ENCODE peak calls at places on chromosomes 3 and 15, in six cellular contexts. E, M, V, B, W and J are unnamed samples.

GRCh38 chr3:189629803-189630455 is 1.3 kb upstream of the TP63 start:
- DNase-seq in W (no peak), V (no peak), E (no peak), B (no peak), M (peak), J (peak)

GRCh38 chr3:142648950-142649349 is 52.8 kb downstream of the PLS1 start:
- DNase-seq in M (no peak), V (no peak), W (no peak), E (no peak), B (no peak), J (no peak)

GRCh38 chr15:39188314-39188713 is 392.6 kb upstream of the THBS1 start:
- DNase-seq in B (no peak), W (no peak), M (no peak), E (no peak), V (no peak), J (no peak)

GRCh38 chr3:48142316-48142870 is 45.8 kb downstream of the CDC25A start:
- DNase-seq in B (no peak), W (no peak), V (no peak), E (no peak), M (no peak), J (no peak)

GRCh38 chr3:167978071-167978470 is 117.7 kb downstream of the GOLIM4 start:
- DNase-seq in W (no peak), V (no peak), B (no peak), E (peak), M (no peak), J (no peak)

GRCh38 chr15:84112025-84112424 is 123.5 kb upstream of the GOLGA6L4 start:
- DNase-seq in B (no peak), W (no peak), V (peak), M (no peak), E (no peak), J (peak)

GRCh38 chr15:85905626-85906025 is 110.9 kb upstream of the KLHL25 start:
- DNase-seq in W (no peak), V (no peak), M (no peak), B (no peak), E (no peak), J (peak)

GRCh38 chr3:178966299-178967183 is 105.1 kb downstream of the ZMAT3 start:
- DNase-seq in M (peak), B (no peak), W (peak), V (peak), E (peak), J (peak)

GRCh38 chr15:65244638-65245037 is 33.4 kb upstream of the CILP start:
- DNase-seq in M (no peak), E (no peak), V (no peak), W (no peak), B (no peak), J (no peak)

GRCh38 chr15:51263726-51264125 is 74.7 kb downstream of the CYP19A1 start:
- DNase-seq in M (peak), W (no peak), E (no peak), V (no peak), B (no peak), J (no peak)

GRCh38 chr15:39453500-39454073 is 127.3 kb upstream of the THBS1 start:
- DNase-seq in E (no peak), V (peak), B (no peak), M (no peak), W (no peak), J (no peak)

GRCh38 chr3:151357461-151357850 is 27.1 kb downstream of the P2RY12 start:
- DNase-seq in V (no peak), B (no peak), E (no peak), M (no peak), W (no peak), J (no peak)

GRCh38 chr3:156005698-156006097 is 114.7 kb upstream of the KCNAB1 start:
- DNase-seq in E (no peak), M (no peak), B (no peak), W (no peak), V (no peak), J (no peak)

GRCh38 chr15:71572452-71573053 is 237.8 kb upstream of the NR2E3 start:
- DNase-seq in M (peak), B (no peak), E (peak), W (no peak), V (no peak), J (peak)

GRCh38 chr3:59451041-59451763 is 401.4 kb upstream of the CFAP20DC start:
- DNase-seq in E (peak), W (no peak), B (no peak), M (no peak), V (peak), J (no peak)

GRCh38 chr15:84992157-84992940 is 10.7 kb downstream of the PDE8A start:
- DNase-seq in B (no peak), W (no peak), E (no peak), M (peak), V (peak), J (peak)

GRCh38 chr3:148513066-148513671 is 184.5 kb upstream of the AGTR1 start:
- DNase-seq in E (no peak), V (peak), W (no peak), M (peak), B (no peak), J (peak)

GRCh38 chr15:60235951-60236710 is 161.7 kb downstream of the ANXA2 start:
- DNase-seq in V (no peak), M (no peak), E (peak), B (no peak), W (no peak), J (no peak)

GRCh38 chr3:160140756-160141155 is 84.5 kb upstream of the C3orf80 start:
- DNase-seq in B (no peak), E (no peak), M (no peak), V (no peak), W (no peak), J (no peak)

GRCh38 chr3:72274511-72275295 is 489.8 kb upstream of the PROK2 start:
- DNase-seq in W (no peak), E (peak), M (peak), V (peak), B (no peak), J (peak)

GRCh38 chr15:66763186-66764066 is 61.4 kb downstream of the SMAD6 start:
- DNase-seq in V (no peak), E (no peak), W (peak), B (no peak), M (peak), J (peak)

GRCh38 chr3:88467191-88467590 is 317.4 kb downstream of the C3orf38 start:
- DNase-seq in M (no peak), W (no peak), B (no peak), E (peak), V (no peak), J (no peak)

GRCh38 chr3:159273608-159274007 is 471.8 kb downstream of the MFSD1 start:
- DNase-seq in E (peak), B (peak), M (peak), W (no peak), V (peak), J (peak)

GRCh38 chr15:41262571-41262970 is 31.5 kb downstream of the CHP1 start:
- DNase-seq in M (no peak), B (no peak), W (no peak), V (no peak), E (no peak), J (no peak)

GRCh38 chr15:41269887-41270286 is 38.8 kb downstream of the CHP1 start:
- DNase-seq in V (no peak), W (no peak), M (no peak), B (no peak), E (no peak), J (no peak)

GRCh38 chr15:41258706-41259471 is 27.8 kb downstream of the CHP1 start:
- DNase-seq in M (peak), E (no peak), B (no peak), V (peak), W (no peak), J (peak)

GRCh38 chr15:41259546-41260189 is 28.6 kb downstream of the CHP1 start:
- DNase-seq in M (no peak), W (no peak), V (no peak), E (no peak), B (no peak), J (no peak)

GRCh38 chr15:41263891-41264351 is 32.9 kb downstream of the CHP1 start:
- DNase-seq in E (peak), V (no peak), W (no peak), B (peak), M (peak), J (peak)
- H3K4me2 ChIP-seq in E (no peak), V (no peak), W (no peak), B (no peak), M (no peak), J (no peak)

GRCh38 chr3:195762611-195763247 is 42.0 kb downstream of the MUC20 start:
- DNase-seq in E (no peak), V (no peak), B (no peak), M (no peak), W (peak), J (no peak)
- H3K4me2 ChIP-seq in E (no peak), V (no peak), B (no peak), M (no peak), W (no peak), J (no peak)

GRCh38 chr3:65831733-65832425 is 206.8 kb downstream of the MAGI1 start:
- DNase-seq in W (peak), E (no peak), M (peak), V (no peak), B (no peak), J (peak)
- H3K4me2 ChIP-seq in W (peak), E (no peak), M (peak), V (no peak), B (no peak), J (peak)

GRCh38 chr3:119538772-119539171 is 20.6 kb downstream of the CD80 start:
- DNase-seq in M (no peak), E (no peak), V (no peak), W (no peak), B (no peak), J (no peak)
- H3K4me2 ChIP-seq in M (no peak), E (no peak), V (no peak), W (no peak), B (no peak), J (no peak)

GRCh38 chr3:29609007-29609805 is 328.3 kb downstream of the RBMS3 start:
- DNase-seq in V (no peak), M (no peak), B (no peak), W (no peak), E (no peak), J (no peak)
- H3K4me2 ChIP-seq in V (no peak), M (no peak), B (no peak), W (no peak), E (no peak), J (no peak)

DNA sequence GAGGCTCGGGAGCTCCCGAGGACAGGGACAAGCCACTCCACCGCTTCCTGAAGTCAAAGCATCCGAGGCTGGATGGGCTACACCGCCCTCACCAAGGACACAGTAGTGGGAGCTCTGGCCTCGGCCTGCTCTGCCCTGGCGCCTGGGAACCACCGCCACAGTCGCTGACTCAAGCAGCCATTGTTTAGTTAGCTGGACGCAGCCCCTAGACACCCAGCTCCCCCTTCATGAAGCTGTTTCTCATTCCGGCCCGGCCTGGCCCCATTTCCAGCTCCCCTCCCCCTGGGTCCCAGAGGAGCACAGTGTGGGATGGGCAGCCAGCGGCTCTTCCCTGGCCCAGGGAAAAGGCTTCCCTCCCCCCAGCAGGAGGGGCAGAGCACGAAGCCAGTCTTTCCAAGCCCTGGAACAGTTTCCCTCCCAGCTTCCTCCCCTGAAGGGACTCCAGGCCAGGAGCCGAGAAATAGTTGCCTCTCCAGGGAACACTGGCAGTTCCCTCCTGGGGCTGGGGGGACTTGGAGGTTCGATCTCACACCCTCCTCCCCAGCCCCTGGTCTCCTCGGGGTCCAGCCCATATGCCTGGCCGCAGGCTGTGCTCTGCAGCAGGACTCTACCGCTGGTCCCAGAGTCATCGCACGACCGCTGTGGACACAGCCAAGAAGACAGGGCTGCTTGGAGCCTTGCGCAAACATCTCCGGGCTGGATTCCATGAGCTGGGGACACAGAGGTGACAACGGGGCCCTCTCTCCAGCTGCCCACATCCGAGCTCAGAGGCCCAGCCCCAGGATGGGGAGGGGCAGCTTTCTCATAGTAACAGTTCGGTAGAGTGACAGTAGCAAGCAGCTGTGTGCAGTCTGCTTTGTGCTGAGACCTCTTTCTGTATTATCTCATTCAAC is 10.0 kb downstream of the PLXND1 start:
- DNase-seq in M (peak), V (peak), W (peak), E (peak), B (no peak), J (peak)
- H3K4me2 ChIP-seq in M (peak), V (peak), W (peak), E (no peak), B (no peak), J (peak)

GRCh38 chr3:171459942-171460225 is 321 bp downstream of the TNIK start:
- DNase-seq in M (no peak), V (no peak), W (no peak), B (peak), E (no peak), J (no peak)
- H3K4me2 ChIP-seq in M (peak), V (peak), W (peak), B (peak), E (peak), J (no peak)

GRCh38 chr3:129415830-129416229 is 12.6 kb downstream of the EFCAB12 start:
- DNase-seq in W (no peak), B (no peak), M (no peak), V (no peak), E (no peak), J (no peak)
- H3K4me2 ChIP-seq in W (no peak), B (no peak), M (no peak), V (no peak), E (no peak), J (no peak)

DNA sequence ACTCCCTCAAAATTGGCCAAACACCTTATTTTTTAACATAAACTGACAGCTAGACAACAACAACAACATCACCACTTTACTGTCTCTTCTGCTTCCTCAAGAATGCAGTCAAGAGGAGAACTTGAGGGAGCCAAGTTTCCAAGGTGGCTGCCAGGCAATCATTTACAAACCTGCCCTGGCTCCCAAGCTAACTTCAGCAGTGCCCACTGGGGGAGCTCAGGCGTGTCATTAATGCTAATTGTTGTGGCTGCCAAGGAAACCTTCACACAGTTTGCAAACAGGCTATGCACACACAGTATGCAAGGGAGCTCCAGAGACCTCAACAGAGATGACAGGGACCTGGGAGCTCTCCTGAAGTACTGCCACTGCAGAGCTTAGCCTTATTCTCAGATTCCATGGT is 2.1 kb downstream of the DZIP1L start:
- DNase-seq in E (peak), W (no peak), M (peak), B (no peak), V (peak), J (peak)
- H3K4me2 ChIP-seq in E (no peak), W (peak), M (peak), B (no peak), V (peak), J (peak)